ENCODE peak calls at places on chromosomes 13 and 19, in seven cellular contexts. H, K, E, O, D, F and G are unnamed samples.

GRCh38 chr19:17078038-17078919 is 2.7 kb downstream of the MYO9B start:
- DNase-seq in H (no peak), K (no peak), E (no peak), O (no peak), D (no peak), F (no peak), G (no peak)

GRCh38 chr13:42985312-42986175 is 6.5 kb downstream of the EPSTI1 start:
- DNase-seq in H (peak; percentile 4), K (no peak), E (no peak), O (no peak), D (no peak), F (peak; percentile 74), G (no peak)

GRCh38 chr19:37981785-37982475 is 74.9 kb downstream of the SIPA1L3 start:
- DNase-seq in H (no peak), K (no peak), E (no peak), O (no peak), D (no peak), F (peak; percentile 78), G (no peak)

GRCh38 chr19:6092329-6093286 is 17.7 kb downstream of the RFX2 start:
- DNase-seq in H (no peak), K (peak; percentile 94), E (no peak), O (peak; percentile 76), D (no peak), F (peak; percentile 75), G (no peak)

GRCh38 chr13:18944501-18945068 is 237.0 kb downstream of the TUBA3C start:
- DNase-seq in H (no peak), K (no peak), E (no peak), O (no peak), D (peak; percentile 40), F (no peak), G (no peak)

GRCh38 chr13:66139250-66139649 is 1090.9 kb downstream of the PCDH9 start:
- DNase-seq in H (no peak), K (no peak), E (no peak), O (no peak), D (no peak), F (no peak), G (no peak)

GRCh38 chr19:33191501-33191900 is 2.6 kb upstream of the LRP3 start:
- DNase-seq in H (no peak), K (no peak), E (no peak), O (no peak), D (no peak), F (no peak), G (no peak)

GRCh38 chr13:77351326-77351725 is 24.4 kb upstream of the MYCBP2 start:
- DNase-seq in H (no peak), K (no peak), E (no peak), O (no peak), D (no peak), F (no peak), G (no peak)

GRCh38 chr13:42553098-42554046 is 20.6 kb upstream of the TNFSF11 start:
- DNase-seq in H (no peak), K (peak; percentile 54), E (no peak), O (no peak), D (no peak), F (peak; percentile 77), G (no peak)

GRCh38 chr13:84481958-84482357 is 599.7 kb upstream of the SLITRK1 start:
- DNase-seq in H (no peak), K (peak; percentile 56), E (no peak), O (no peak), D (no peak), F (no peak), G (no peak)

GRCh38 chr13:23631676-23632622 is 61.7 kb downstream of the TNFRSF19 start:
- DNase-seq in H (no peak), K (no peak), E (no peak), O (no peak), D (no peak), F (no peak), G (no peak)

GRCh38 chr19:10691883-10692282 is 9.4 kb upstream of the QTRT1 start:
- DNase-seq in H (no peak), K (no peak), E (no peak), O (no peak), D (no peak), F (no peak), G (no peak)

GRCh38 chr19:2618611-2619010 is 83.9 kb downstream of the GNG7 start:
- DNase-seq in H (peak; percentile 79), K (peak; percentile 69), E (peak; percentile 50), O (peak; percentile 78), D (peak; percentile 84), F (no peak), G (peak; percentile 36)

GRCh38 chr19:29596885-29597525 is 9.1 kb upstream of the POP4 start:
- DNase-seq in H (no peak), K (peak; percentile 18), E (no peak), O (no peak), D (no peak), F (peak; percentile 19), G (no peak)

GRCh38 chr19:48648134-48648533 is 2.1 kb upstream of the CA11 start:
- DNase-seq in H (no peak), K (no peak), E (no peak), O (no peak), D (no peak), F (no peak), G (no peak)

GRCh38 chr13:21020176-21020575 is 41.2 kb downstream of the LATS2 start:
- DNase-seq in H (no peak), K (no peak), E (no peak), O (no peak), D (no peak), F (no peak), G (no peak)

GRCh38 chr13:78604782-78605611 is 1.6 kb upstream of the POU4F1 start:
- DNase-seq in H (no peak), K (no peak), E (no peak), O (no peak), D (no peak), F (no peak), G (no peak)

GRCh38 chr13:29500426-29500825 is 95.1 kb downstream of the SLC7A1 start:
- DNase-seq in H (no peak), K (no peak), E (no peak), O (no peak), D (no peak), F (no peak), G (no peak)

GRCh38 chr13:51645154-51645650 is 60.9 kb downstream of the WDFY2 start:
- DNase-seq in H (peak; percentile 42), K (peak; percentile 67), E (no peak), O (no peak), D (peak; percentile 81), F (peak; percentile 86), G (peak; percentile 29)

GRCh38 chr19:38670921-38671398 is 23.5 kb downstream of the ACTN4 start:
- DNase-seq in H (no peak), K (peak; percentile 59), E (no peak), O (no peak), D (no peak), F (peak; percentile 82), G (no peak)

GRCh38 chr13:25840261-25840660 is 211.6 kb downstream of the SHISA2 start:
- DNase-seq in H (no peak), K (no peak), E (no peak), O (no peak), D (no peak), F (no peak), G (no peak)

GRCh38 chr19:31066385-31066784 is 282.9 kb downstream of the TSHZ3 start:
- DNase-seq in H (no peak), K (peak; percentile 72), E (no peak), O (peak; percentile 85), D (no peak), F (peak; percentile 31), G (no peak)

GRCh38 chr13:107960301-107960700 is 255.0 kb downstream of the LIG4 start:
- DNase-seq in H (no peak), K (no peak), E (no peak), O (no peak), D (no peak), F (no peak), G (no peak)

GRCh38 chr13:25777509-25777908 is 274.3 kb downstream of the SHISA2 start:
- DNase-seq in H (no peak), K (no peak), E (no peak), O (no peak), D (no peak), F (no peak), G (no peak)

GRCh38 chr13:114131581-114132418 is 623 bp downstream of the RASA3 start:
- DNase-seq in H (peak; percentile 70), K (peak; percentile 65), E (no peak), O (no peak), D (peak; percentile 68), F (no peak), G (peak; percentile 30)

GRCh38 chr13:50993371-50993770 is 83.8 kb downstream of the RNASEH2B start:
- DNase-seq in H (no peak), K (no peak), E (no peak), O (no peak), D (no peak), F (no peak), G (no peak)

GRCh38 chr19:35141627-35142401 is 1.2 kb upstream of the FXYD7 start:
- DNase-seq in H (peak; percentile 34), K (no peak), E (no peak), O (no peak), D (peak; percentile 67), F (no peak), G (no peak)

GRCh38 chr19:29675650-29676186 is 10.5 kb downstream of the PLEKHF1 start:
- DNase-seq in H (no peak), K (no peak), E (no peak), O (no peak), D (peak; percentile 35), F (no peak), G (no peak)

GRCh38 chr13:104114111-104114510 is 1047.9 kb upstream of the SLC10A2 start:
- DNase-seq in H (no peak), K (no peak), E (no peak), O (no peak), D (no peak), F (peak; percentile 17), G (no peak)

GRCh38 chr13:102580552-102581169 is 16.1 kb upstream of the TPP2 start:
- DNase-seq in H (peak; percentile 68), K (peak; percentile 71), E (no peak), O (no peak), D (peak; percentile 67), F (peak; percentile 83), G (peak; percentile 15)

GRCh38 chr19:21705393-21705792 is 62.0 kb downstream of the ZNF100 start:
- DNase-seq in H (no peak), K (no peak), E (no peak), O (no peak), D (no peak), F (no peak), G (no peak)

GRCh38 chr19:43606569-43607229 is 5.2 kb upstream of the SRRM5 start:
- DNase-seq in H (no peak), K (no peak), E (no peak), O (no peak), D (no peak), F (no peak), G (no peak)

GRCh38 chr19:47109541-47110375 is 3.8 kb downstream of the ZC3H4 start:
- DNase-seq in H (peak; percentile 90), K (peak; percentile 81), E (no peak), O (no peak), D (peak; percentile 63), F (peak; percentile 62), G (peak; percentile 27)

GRCh38 chr13:77378662-77379061 is 51.8 kb upstream of the MYCBP2 start:
- DNase-seq in H (no peak), K (no peak), E (no peak), O (no peak), D (no peak), F (no peak), G (no peak)

GRCh38 chr19:19525611-19526380 is 2.9 kb upstream of the YJEFN3 start:
- DNase-seq in H (no peak), K (no peak), E (no peak), O (no peak), D (peak; percentile 9), F (no peak), G (no peak)

GRCh38 chr13:48559638-48560320 is 26.9 kb upstream of the RCBTB2 start:
- DNase-seq in H (peak; percentile 23), K (no peak), E (no peak), O (peak; percentile 11), D (no peak), F (peak; percentile 47), G (no peak)